ENCODE peak calls at places on chromosomes 16 and 17, in ten cellular contexts. O, T, H, Q, E, J, V, U, S and K are unnamed samples.
A peak's percentile ranks its signal among the peaks of the same experiment; 100 is the strongest.

GRCh38 chr17:42050360-42051012 is at the start of gene C17orf113:
- DNase-seq in O (no peak), T (no peak), H (peak; percentile 19), Q (peak; percentile 69), E (no peak), J (peak; percentile 55), V (no peak), U (peak; percentile 67), S (peak; percentile 64), K (peak; percentile 19)

GRCh38 chr16:52283018-52283417 is 263.9 kb downstream of the TOX3 start:
- DNase-seq in O (peak; percentile 1), T (no peak), H (no peak), Q (no peak), E (no peak), J (peak; percentile 23), V (no peak), U (no peak), S (no peak), K (no peak)

GRCh38 chr16:57883953-57884654 is 81.8 kb upstream of the KIFC3 start:
- DNase-seq in O (no peak), T (no peak), H (no peak), Q (no peak), E (no peak), J (no peak), V (no peak), U (no peak), S (no peak), K (no peak)

GRCh38 chr17:29619251-29619650 is 3.5 kb downstream of the CORO6 start:
- DNase-seq in O (peak; percentile 53), T (no peak), H (no peak), Q (no peak), E (peak; percentile 52), J (peak; percentile 52), V (peak; percentile 63), U (peak; percentile 52), S (no peak), K (no peak)

GRCh38 chr16:23974223-23974622 is 138.4 kb downstream of the PRKCB start:
- DNase-seq in O (no peak), T (no peak), H (no peak), Q (no peak), E (no peak), J (no peak), V (peak; percentile 15), U (no peak), S (no peak), K (no peak)

GRCh38 chr17:72334205-72334604 is 213.4 kb downstream of the SOX9 start:
- DNase-seq in O (peak; percentile 53), T (no peak), H (no peak), Q (no peak), E (peak; percentile 73), J (peak; percentile 92), V (no peak), U (peak; percentile 62), S (no peak), K (no peak)

GRCh38 chr17:1945621-1946020 is 79.5 kb downstream of the RTN4RL1 start:
- DNase-seq in O (no peak), T (no peak), H (no peak), Q (no peak), E (no peak), J (no peak), V (no peak), U (no peak), S (no peak), K (no peak)

GRCh38 chr17:77101521-77102410 is 39.0 kb upstream of the SEC14L1 start:
- DNase-seq in O (no peak), T (no peak), H (no peak), Q (no peak), E (no peak), J (no peak), V (no peak), U (no peak), S (no peak), K (no peak)

GRCh38 chr17:33716937-33717336 is 423.8 kb upstream of the ASIC2 start:
- DNase-seq in O (no peak), T (no peak), H (no peak), Q (no peak), E (no peak), J (no peak), V (no peak), U (no peak), S (no peak), K (no peak)

GRCh38 chr16:3881499-3881995 is 1.0 kb upstream of the CREBBP start:
- DNase-seq in O (no peak), T (no peak), H (peak; percentile 22), Q (no peak), E (no peak), J (no peak), V (no peak), U (no peak), S (peak; percentile 50), K (peak; percentile 4)

GRCh38 chr17:11641521-11642275 is 43.4 kb downstream of the DNAH9 start:
- DNase-seq in O (no peak), T (no peak), H (no peak), Q (no peak), E (no peak), J (no peak), V (no peak), U (no peak), S (no peak), K (no peak)

GRCh38 chr17:12098568-12098967 is 77.9 kb downstream of the MAP2K4 start:
- DNase-seq in O (no peak), T (no peak), H (no peak), Q (no peak), E (no peak), J (no peak), V (no peak), U (no peak), S (no peak), K (no peak)

GRCh38 chr16:15446901-15447300 is 12.5 kb downstream of the BMERB1 start:
- DNase-seq in O (no peak), T (no peak), H (no peak), Q (no peak), E (no peak), J (no peak), V (no peak), U (no peak), S (no peak), K (no peak)

GRCh38 chr16:89199241-89200123 is 855 bp downstream of the SLC22A31 start:
- DNase-seq in O (no peak), T (no peak), H (no peak), Q (no peak), E (no peak), J (no peak), V (no peak), U (no peak), S (no peak), K (no peak)

GRCh38 chr17:56593073-56593740 is at the start of gene NOG:
- DNase-seq in O (peak; percentile 63), T (no peak), H (peak; percentile 38), Q (peak; percentile 51), E (peak; percentile 65), J (peak; percentile 79), V (peak; percentile 80), U (peak; percentile 63), S (peak; percentile 42), K (no peak)

GRCh38 chr16:67897231-67897630 is 4.2 kb downstream of the PSKH1 start:
- DNase-seq in O (peak; percentile 71), T (no peak), H (no peak), Q (no peak), E (peak; percentile 29), J (peak; percentile 81), V (no peak), U (no peak), S (no peak), K (no peak)

GRCh38 chr16:31105677-31106213 is 2.4 kb upstream of the BCKDK start:
- DNase-seq in O (peak; percentile 30), T (no peak), H (peak; percentile 66), Q (peak; percentile 90), E (peak; percentile 32), J (peak; percentile 81), V (no peak), U (peak; percentile 64), S (peak; percentile 91), K (peak; percentile 60)

GRCh38 chr17:27489045-27489715 is 32.9 kb downstream of the KSR1 start:
- DNase-seq in O (peak; percentile 59), T (no peak), H (no peak), Q (no peak), E (peak; percentile 19), J (peak; percentile 86), V (peak; percentile 69), U (peak; percentile 69), S (peak; percentile 56), K (no peak)

GRCh38 chr16:57531253-57531575 is 5.2 kb downstream of the CCDC102A start:
- DNase-seq in O (no peak), T (no peak), H (no peak), Q (peak; percentile 29), E (no peak), J (no peak), V (no peak), U (no peak), S (peak; percentile 10), K (no peak)

GRCh38 chr16:87687998-87688529 is 77.7 kb downstream of the KLHDC4 start:
- DNase-seq in O (no peak), T (no peak), H (no peak), Q (no peak), E (no peak), J (no peak), V (no peak), U (no peak), S (no peak), K (no peak)

GRCh38 chr16:22397931-22398330 is 23.5 kb upstream of the CDR2 start:
- DNase-seq in O (peak; percentile 44), T (no peak), H (no peak), Q (no peak), E (no peak), J (no peak), V (no peak), U (no peak), S (no peak), K (no peak)

GRCh38 chr17:74750327-74751069 is 2.1 kb downstream of the NHERF1 start:
- DNase-seq in O (no peak), T (no peak), H (no peak), Q (peak; percentile 52), E (no peak), J (no peak), V (peak; percentile 71), U (no peak), S (peak; percentile 29), K (no peak)

GRCh38 chr17:2232244-2232638 is 71.3 kb downstream of the SMG6 start:
- DNase-seq in O (peak; percentile 99), T (no peak), H (no peak), Q (no peak), E (peak; percentile 85), J (peak; percentile 90), V (peak; percentile 95), U (peak; percentile 71), S (no peak), K (no peak)

GRCh38 chr17:27430882-27431491 is 25.3 kb upstream of the KSR1 start:
- DNase-seq in O (peak; percentile 44), T (no peak), H (no peak), Q (peak; percentile 55), E (peak; percentile 49), J (peak; percentile 59), V (peak; percentile 49), U (peak; percentile 64), S (no peak), K (no peak)

GRCh38 chr17:32636593-32637218 is 149.9 kb downstream of the CDK5R1 start:
- DNase-seq in O (no peak), T (no peak), H (no peak), Q (no peak), E (no peak), J (no peak), V (no peak), U (no peak), S (no peak), K (no peak)

GRCh38 chr17:41420134-41420533 is 4.3 kb downstream of the KRT37 start:
- DNase-seq in O (no peak), T (no peak), H (no peak), Q (no peak), E (no peak), J (peak; percentile 63), V (no peak), U (no peak), S (no peak), K (no peak)

GRCh38 chr16:49755291-49755611 is 100.7 kb downstream of the ZNF423 start:
- DNase-seq in O (peak; percentile 48), T (no peak), H (no peak), Q (no peak), E (no peak), J (peak; percentile 69), V (no peak), U (peak; percentile 65), S (no peak), K (no peak)

GRCh38 chr16:85396879-85397871 is 215.9 kb upstream of the GSE1 start:
- DNase-seq in O (no peak), T (no peak), H (no peak), Q (no peak), E (no peak), J (no peak), V (peak; percentile 63), U (peak; percentile 60), S (peak; percentile 32), K (no peak)